ENCODE peak calls at places on chromosomes 6 and 20, in five cellular contexts. S is K562, B is A549, K is stomach, Q is ovary. Z is an unnamed sample.
A peak's percentile ranks its signal among the peaks of the same experiment; 100 is the strongest.

GRCh38 chr6:2502096-2502997 is 248.4 kb downstream of the MYLK4 start:
- DNase-seq in Q (no peak), B (peak; percentile 25), K (no peak), S (no peak), Z (no peak)

GRCh38 chr6:7035837-7036249 is 71.9 kb upstream of the RREB1 start:
- DNase-seq in K (no peak), Q (no peak), S (no peak), B (no peak), Z (no peak)

GRCh38 chr20:43843096-43843964 is 71.3 kb upstream of the TOX2 start:
- DNase-seq in B (peak; percentile 72), S (no peak), Q (no peak), K (no peak), Z (no peak)

GRCh38 chr6:128478230-128479047 is 42.0 kb downstream of the PTPRK start:
- DNase-seq in K (no peak), B (no peak), Q (no peak), S (no peak), Z (peak; percentile 35)

GRCh38 chr6:35955071-35955470 is 34.2 kb upstream of the SRPK1 start:
- DNase-seq in S (no peak), K (no peak), Q (no peak), B (no peak), Z (no peak)

GRCh38 chr20:47733892-47734291 is 51.4 kb downstream of the SULF2 start:
- DNase-seq in B (no peak), S (peak; percentile 49), Q (no peak), K (no peak), Z (no peak)

GRCh38 chr20:56733967-56734366 is 104.9 kb downstream of the TFAP2C start:
- DNase-seq in K (no peak), B (no peak), S (no peak), Q (no peak), Z (no peak)

GRCh38 chr20:57256205-57256604 is 10.2 kb downstream of the BMP7 start:
- DNase-seq in K (no peak), S (no peak), B (no peak), Q (no peak), Z (no peak)

GRCh38 chr20:25117961-25118360 is 36.0 kb upstream of the VSX1 start:
- DNase-seq in S (no peak), B (peak; percentile 40), Q (no peak), K (no peak), Z (no peak)

GRCh38 chr6:84762220-84762940 is 2.0 kb downstream of the TBX18 start:
- DNase-seq in B (peak; percentile 68), Q (no peak), S (peak; percentile 49), K (no peak), Z (no peak)

GRCh38 chr6:34065470-34066283 is 80.2 kb downstream of the GRM4 start:
- DNase-seq in S (peak; percentile 48), B (no peak), Q (peak; percentile 46), K (no peak), Z (no peak)

GRCh38 chr20:49511788-49512525 is 29.5 kb upstream of the KCNB1 start:
- DNase-seq in B (no peak), Q (no peak), S (no peak), K (no peak), Z (no peak)

GRCh38 chr6:104356197-104356596 is 503.5 kb downstream of the HACE1 start:
- DNase-seq in B (no peak), Q (no peak), K (no peak), S (no peak), Z (peak; percentile 25)

GRCh38 chr6:11785953-11786579 is 7.5 kb upstream of the ADTRP start:
- DNase-seq in K (no peak), S (no peak), Q (no peak), B (no peak), Z (peak; percentile 76)

GRCh38 chr20:49724637-49725606 is 11.2 kb upstream of the B4GALT5 start:
- DNase-seq in B (no peak), S (peak; percentile 49), Q (peak; percentile 34), K (no peak), Z (no peak)

GRCh38 chr20:63053430-63054102 is 46.8 kb upstream of the BHLHE23 start:
- DNase-seq in Q (no peak), K (no peak), S (no peak), B (no peak), Z (no peak)

GRCh38 chr6:45454008-45454911 is 76.5 kb upstream of the SUPT3H start:
- DNase-seq in Q (no peak), B (no peak), S (no peak), K (no peak), Z (no peak)

GRCh38 chr20:46202758-46203509 is 84.8 kb downstream of the CD40 start:
- DNase-seq in Q (peak; percentile 76), K (no peak), B (no peak), S (no peak), Z (no peak)

GRCh38 chr20:47117325-47117724 is 222.7 kb downstream of the EYA2 start:
- DNase-seq in S (no peak), B (no peak), Q (no peak), K (no peak), Z (no peak)

DNA sequence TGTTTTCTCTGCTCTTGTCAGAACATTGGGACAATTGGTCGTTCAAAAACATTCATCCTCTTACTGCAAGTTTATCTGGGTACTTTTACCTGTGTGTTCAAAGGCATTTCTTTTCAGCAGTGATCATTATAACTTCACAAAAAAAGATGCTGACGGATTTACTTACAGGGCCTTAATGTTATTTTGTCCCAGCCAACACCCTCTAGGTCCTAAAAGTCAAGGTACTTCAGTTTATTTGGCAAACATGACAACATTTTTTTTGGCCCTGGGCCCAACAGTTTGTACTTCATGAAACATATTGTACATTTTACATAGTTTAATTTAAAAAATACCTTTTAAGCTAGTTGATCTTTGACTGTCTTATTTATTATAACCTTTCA is 241.2 kb upstream of the TAB2 start:
- DNase-seq in B (no peak), S (no peak), Q (no peak), K (no peak), Z (no peak)
- H3K27ac ChIP-seq in B (peak overlapping the region; percentile 62), S (no peak overlapping the region), Q (no peak overlapping the region), K (no peak overlapping the region), Z (no peak overlapping the region)

GRCh38 chr6:40755749-40756452 is 168.7 kb upstream of the LRFN2 start:
- DNase-seq in B (no peak), K (no peak), S (no peak), Q (no peak), Z (no peak)
- TF ChIP-seq EP300 in B (no peak), K (no peak), S (no peak), Q (no peak), Z (no peak)

DNA sequence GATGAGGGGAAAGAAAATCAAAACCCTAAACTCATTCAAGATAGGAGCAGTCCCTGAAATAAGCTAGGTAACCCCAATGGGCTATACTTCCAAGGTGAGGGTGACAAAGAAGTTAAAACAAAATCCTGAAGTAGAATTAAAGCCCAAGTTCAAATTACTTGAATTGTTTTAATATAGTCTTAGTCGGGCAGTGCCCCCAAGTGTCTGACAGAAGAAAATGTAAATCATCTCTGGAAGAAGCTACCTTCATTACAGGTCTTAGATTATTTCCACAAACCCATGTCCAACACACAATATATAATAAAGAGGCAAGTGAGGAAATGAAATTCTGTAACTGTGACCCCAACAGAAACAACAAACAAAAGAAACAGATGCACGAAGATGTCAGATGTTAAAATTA is 36.8 kb upstream of the L3MBTL3 start:
- DNase-seq in B (peak; percentile 4), Q (no peak), S (no peak), K (no peak), Z (no peak)
- TF ChIP-seq CTCF in B (no peak), Q (no peak), S (peak; percentile 15), K (no peak), Z (no peak)

GRCh38 chr20:32516583-32516982 is 68.5 kb downstream of the NOL4L start:
- DNase-seq in S (no peak), B (no peak), Q (no peak), K (no peak), Z (no peak)
- H3K27ac ChIP-seq in S (no peak overlapping the region), B (no peak overlapping the region), Q (no peak overlapping the region), K (no peak overlapping the region), Z (no peak overlapping the region)

Z was measured in transverse colon.